ENCODE peak calls at places on chromosomes 4 and X, in four cellular contexts. Y is ascending aorta, A is body of pancreas, Z is A549. M is an unnamed sample. For H3K4me1, the result is how much of the 10 kb centered on the place peaks cover.

GRCh38 chr4:61795998-61796397 is 595.9 kb downstream of the ADGRL3 start:
- DNase-seq in Y (no peak), A (no peak), Z (no peak), M (no peak)

GRCh38 chr4:150010525-150011126 is 67.6 kb upstream of the DCLK2 start:
- DNase-seq in Y (peak), A (peak), Z (peak), M (peak)

GRCh38 chrX:139204903-139205667 is 325.5 kb upstream of the F9 start:
- DNase-seq in Y (no peak), A (peak), Z (peak), M (no peak)

GRCh38 chr4:182880387-182881356 is 36.5 kb downstream of the DCTD start:
- DNase-seq in Y (peak), A (no peak), Z (no peak), M (peak)

GRCh38 chr4:173935622-173936405 is 347.7 kb downstream of the FBXO8 start:
- DNase-seq in Y (no peak), A (no peak), Z (peak), M (no peak)

GRCh38 chrX:2897311-2897689 is 31.8 kb downstream of the ARSD start:
- DNase-seq in Y (no peak), A (no peak), Z (no peak), M (peak)

GRCh38 chr4:122117743-122118142 is 34.4 kb upstream of the BLTP1 start:
- DNase-seq in Y (no peak), A (no peak), Z (no peak), M (no peak)

GRCh38 chr4:1517592-1518411 is 111.6 kb upstream of the NKX1-1 start:
- DNase-seq in Y (no peak), A (no peak), Z (no peak), M (no peak)

GRCh38 chr4:84582988-84583870 is at the start of gene CDS1:
- DNase-seq in Y (peak), A (peak), Z (no peak), M (no peak)

GRCh38 chr4:24091632-24092240 is 201.9 kb upstream of the PPARGC1A start:
- DNase-seq in Y (no peak), A (no peak), Z (no peak), M (no peak)

GRCh38 chr4:143021384-143021783 is 163.3 kb upstream of the USP38 start:
- DNase-seq in Y (no peak), A (no peak), Z (no peak), M (no peak)

GRCh38 chr4:141196227-141196928 is 24.3 kb upstream of the ZNF330 start:
- DNase-seq in Y (no peak), A (no peak), Z (no peak), M (no peak)

GRCh38 chrX:39261446-39262147 is 460.3 kb downstream of the MID1IP1 start:
- DNase-seq in Y (no peak), A (no peak), Z (peak), M (peak)

GRCh38 chr4:138611721-138612120 is 369.6 kb upstream of the SLC7A11 start:
- DNase-seq in Y (no peak), A (no peak), Z (no peak), M (no peak)

GRCh38 chr4:121764702-121765367 is at the start of gene SMIM43:
- DNase-seq in Y (no peak), A (no peak), Z (no peak), M (peak)

GRCh38 chrX:56232221-56233082 is at the start of gene KLF8:
- DNase-seq in Y (peak), A (peak), Z (no peak), M (peak)

GRCh38 chr4:177485528-177485927 is 43.3 kb upstream of the AGA start:
- DNase-seq in Y (no peak), A (no peak), Z (peak), M (no peak)

GRCh38 chr4:7992846-7993245 is 53.2 kb upstream of the AFAP1 start:
- DNase-seq in Y (no peak), A (no peak), Z (no peak), M (no peak)

GRCh38 chr4:7987148-7987989 is 47.7 kb upstream of the AFAP1 start:
- DNase-seq in Y (peak), A (peak), Z (peak), M (peak)

GRCh38 chr4:7988437-7988836 is 48.8 kb upstream of the AFAP1 start:
- DNase-seq in Y (no peak), A (no peak), Z (no peak), M (no peak)

GRCh38 chr4:7985891-7986441 is 46.3 kb upstream of the AFAP1 start:
- DNase-seq in Y (no peak), A (no peak), Z (no peak), M (peak)

DNA sequence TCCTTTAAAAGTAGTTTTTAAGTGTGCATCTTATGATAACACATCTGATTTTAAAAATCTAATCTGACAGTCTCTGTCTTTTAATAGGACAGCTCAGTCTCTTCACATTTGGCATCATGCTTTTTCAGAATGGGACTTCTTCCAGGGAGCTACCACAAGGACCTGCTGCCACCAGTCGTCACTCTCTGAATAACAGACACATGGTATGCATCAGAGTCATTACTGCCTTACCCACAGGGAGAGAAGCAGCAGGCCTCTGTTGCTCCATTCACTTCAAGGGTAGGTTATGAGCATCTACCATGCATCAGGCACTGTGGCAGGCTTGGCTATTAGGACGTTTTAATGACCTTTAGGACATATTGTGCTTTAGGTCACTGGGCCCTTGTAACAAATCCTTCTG is 50.0 kb upstream of the AFAP1 start:
- DNase-seq in Y (no peak), A (no peak), Z (no peak), M (no peak)
- H3K4me1 ChIP-seq in Y (under half), A (under half), Z (under half), M (under half)

GRCh38 chr4:57100979-57101629 is 9.1 kb downstream of the IGFBP7 start:
- DNase-seq in Y (no peak), A (no peak), Z (peak), M (peak)
- H3K4me1 ChIP-seq in Y (under half), A (under half), Z (half or more), M (under half)

GRCh38 chrX:129771266-129771995 is 8.3 kb upstream of the SASH3 start:
- DNase-seq in Y (no peak), A (no peak), Z (no peak), M (no peak)
- H3K4me1 ChIP-seq in Y (under half), A (under half), Z (under half), M (under half)

GRCh38 chr4:80309301-80310004 is 26.1 kb upstream of the CFAP299 start:
- DNase-seq in Y (no peak), A (no peak), Z (peak), M (no peak)
- H3K4me1 ChIP-seq in Y (under half), A (under half), Z (under half), M (under half)

DNA sequence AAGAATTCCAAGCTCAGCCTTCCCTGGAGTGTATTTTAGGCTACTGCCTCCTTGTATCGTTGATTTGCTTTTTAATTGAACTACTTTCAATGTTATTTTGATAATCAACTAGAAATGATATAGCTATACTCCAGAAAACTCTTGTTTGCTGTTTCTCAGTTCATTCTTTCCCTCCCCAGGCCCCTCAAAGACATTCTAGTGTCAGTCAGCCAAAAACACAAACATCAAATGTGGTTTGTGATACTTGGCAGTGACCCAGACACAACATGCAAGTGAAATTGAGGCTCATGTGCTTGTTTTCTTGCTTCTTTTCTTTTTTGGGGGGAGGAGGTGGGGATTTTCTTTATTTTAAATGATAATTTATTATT is 7.6 kb downstream of the FAT4 start:
- DNase-seq in Y (no peak), A (no peak), Z (no peak), M (peak)
- H3K4me1 ChIP-seq in Y (under half), A (under half), Z (under half), M (under half)

GRCh38 chr4:80053140-80053910 is 19.7 kb downstream of the ANTXR2 start:
- DNase-seq in Y (no peak), A (no peak), Z (no peak), M (no peak)
- H3K4me1 ChIP-seq in Y (under half), A (under half), Z (under half), M (under half)

GRCh38 chr4:20358110-20358509 is 106.4 kb downstream of the SLIT2 start:
- DNase-seq in Y (no peak), A (no peak), Z (no peak), M (no peak)
- H3K4me1 ChIP-seq in Y (under half), A (under half), Z (under half), M (under half)

M was measured in cardiac muscle cell.